ENCODE peak calls at places on chromosomes 7 and 10, in ten cellular contexts. L, A, S, I, H, P, B, F, D and E are unnamed samples.
A peak's percentile ranks its signal among the peaks of the same experiment; 100 is the strongest.

GRCh38 chr7:138900040-138900828 is 81.0 kb downstream of the KIAA1549 start:
- DNase-seq in B (no peak), H (no peak), A (no peak), D (no peak), I (no peak), L (no peak), P (no peak), F (no peak), S (no peak), E (no peak)

GRCh38 chr10:27558612-27559020 is 54.5 kb downstream of the RAB18 start:
- DNase-seq in P (no peak), B (peak; percentile 66), L (peak; percentile 13), A (peak; percentile 28), D (peak; percentile 61), H (peak; percentile 21), S (no peak), I (peak; percentile 60), F (peak; percentile 76), E (peak; percentile 53)

GRCh38 chr10:132911712-132912097 is 30.7 kb downstream of the CFAP46 start:
- DNase-seq in F (no peak), P (peak; percentile 60), I (peak; percentile 11), D (no peak), H (no peak), L (no peak), S (no peak), A (no peak), B (peak; percentile 17), E (no peak)

GRCh38 chr10:132514841-132515521 is 22.6 kb upstream of the INPP5A start:
- DNase-seq in H (no peak), S (no peak), I (peak; percentile 72), A (no peak), B (peak; percentile 18), L (no peak), D (peak; percentile 39), P (peak; percentile 74), F (no peak), E (no peak)

GRCh38 chr10:35398355-35398754 is 62.0 kb downstream of the CCNY start:
- DNase-seq in H (no peak), A (no peak), L (no peak), B (no peak), F (no peak), P (no peak), S (no peak), I (no peak), D (no peak), E (no peak)

GRCh38 chr7:157612664-157613561 is 276.1 kb downstream of the DNAJB6 start:
- DNase-seq in D (peak; percentile 70), P (peak; percentile 85), L (no peak), I (peak; percentile 57), S (no peak), A (no peak), F (peak; percentile 34), B (peak; percentile 65), H (peak; percentile 40), E (no peak)

GRCh38 chr7:78959471-78959870 is 494.0 kb downstream of the MAGI2 start:
- DNase-seq in P (no peak), L (no peak), A (no peak), B (no peak), S (no peak), H (no peak), D (no peak), F (no peak), I (no peak), E (no peak)

GRCh38 chr7:138926241-138926612 is 55.0 kb downstream of the KIAA1549 start:
- DNase-seq in A (no peak), D (no peak), L (no peak), P (no peak), F (no peak), S (no peak), B (no peak), I (no peak), H (no peak), E (no peak)

DNA sequence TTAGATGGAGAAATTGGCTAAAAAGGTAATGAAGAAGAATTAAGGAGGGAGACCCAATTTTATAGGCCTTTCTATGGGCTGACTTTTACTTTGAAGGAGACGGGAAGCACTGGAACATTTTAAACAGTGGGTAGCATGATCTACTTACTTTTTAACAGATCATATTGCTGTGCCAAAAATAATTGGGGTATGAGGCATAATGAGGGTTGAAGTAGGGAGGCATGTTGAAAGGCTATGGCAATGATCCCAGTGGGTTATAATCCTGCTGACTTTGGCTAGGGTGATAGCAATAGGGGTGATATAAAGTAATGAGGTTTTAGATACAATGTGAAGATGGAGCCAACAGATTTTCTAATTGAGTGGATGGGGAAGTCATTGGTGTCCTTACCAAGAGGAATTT is 73.2 kb downstream of the GPR37 start:
- DNase-seq in S (no peak), A (no peak), B (no peak), F (no peak), P (no peak), I (no peak), L (no peak), D (no peak), H (no peak), E (no peak)
- H3K4me1 ChIP-seq in S (no peaks in the 10 kb centered on the region), A (no peaks in the 10 kb centered on the region), B (no peaks in the 10 kb centered on the region), F (no peaks in the 10 kb centered on the region), P (no peaks in the 10 kb centered on the region), I (no peaks in the 10 kb centered on the region), L (no peaks in the 10 kb centered on the region), D (no peaks in the 10 kb centered on the region), H (no peaks in the 10 kb centered on the region), E (no peaks in the 10 kb centered on the region)

DNA sequence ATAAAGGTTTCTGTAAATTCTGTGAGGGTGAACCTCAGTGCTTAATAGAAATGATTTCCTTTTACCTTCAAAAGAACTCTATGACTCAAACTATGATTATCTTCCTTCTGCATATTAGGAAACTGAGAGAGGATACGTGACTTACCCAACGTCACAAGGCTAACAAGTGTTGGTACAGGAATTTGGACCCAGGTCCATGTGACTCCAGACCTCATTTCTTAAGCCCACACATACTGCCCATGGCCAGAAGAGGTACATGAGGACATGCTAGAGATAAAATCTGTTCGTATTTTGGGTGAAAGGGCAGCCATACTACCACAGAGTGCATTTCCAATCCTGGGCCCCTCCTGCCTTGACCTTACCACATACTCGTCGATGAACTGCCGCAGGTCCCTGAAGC is 61.5 kb upstream of the TM9SF3 start:
- DNase-seq in F (no peak), A (no peak), H (no peak), D (no peak), I (no peak), B (no peak), P (no peak), L (no peak), S (no peak), E (no peak)
- H3K4me1 ChIP-seq in F (no peaks in the 10 kb centered on the region), A (no peaks in the 10 kb centered on the region), H (no peaks in the 10 kb centered on the region), D (no peaks in the 10 kb centered on the region), I (no peaks in the 10 kb centered on the region), B (no peaks in the 10 kb centered on the region), P (no peaks in the 10 kb centered on the region), L (no peaks in the 10 kb centered on the region), S (peaks cover 8% of the 10 kb centered on the region), E (no peaks in the 10 kb centered on the region)

DNA sequence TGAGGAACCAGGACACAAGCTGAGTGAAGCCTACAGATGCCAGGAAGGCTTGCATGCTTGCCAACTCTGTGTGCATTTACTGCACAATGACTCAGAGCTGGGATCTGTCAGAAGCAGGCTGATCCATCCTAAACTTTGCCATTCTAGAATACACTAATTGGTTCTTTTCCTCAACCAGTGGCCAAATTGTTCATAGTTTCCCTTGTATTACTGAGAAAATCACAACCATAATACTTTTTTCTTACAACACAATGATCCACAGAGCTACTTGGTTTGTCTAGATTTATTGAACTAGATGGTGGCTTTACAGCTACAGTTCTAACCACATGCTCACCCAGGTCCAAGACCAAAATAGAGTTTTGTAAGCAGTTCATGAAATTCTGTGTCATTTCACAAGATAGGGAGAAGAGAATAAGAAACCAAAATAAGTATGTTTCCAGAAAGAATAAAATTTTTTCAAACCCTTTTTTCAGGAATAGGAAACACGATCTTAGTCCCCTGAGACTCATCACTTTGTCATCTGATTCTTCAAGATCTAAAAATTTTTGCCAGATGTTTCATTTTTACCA is 21.0 kb upstream of the LRRC17 start:
- DNase-seq in H (peak; percentile 29), L (no peak), F (peak; percentile 38), P (peak; percentile 80), D (no peak), A (peak; percentile 53), B (no peak), I (peak; percentile 40), S (no peak), E (no peak)
- H3K4me1 ChIP-seq in H (peaks cover 46% of the 10 kb centered on the region), L (no peaks in the 10 kb centered on the region), F (peaks cover 13% of the 10 kb centered on the region), P (peaks cover 11% of the 10 kb centered on the region), D (no peaks in the 10 kb centered on the region), A (peaks cover 46% of the 10 kb centered on the region), B (peaks cover 17% of the 10 kb centered on the region), I (peaks cover 3% of the 10 kb centered on the region), S (peaks cover 15% of the 10 kb centered on the region), E (peaks cover 3% of the 10 kb centered on the region)

DNA sequence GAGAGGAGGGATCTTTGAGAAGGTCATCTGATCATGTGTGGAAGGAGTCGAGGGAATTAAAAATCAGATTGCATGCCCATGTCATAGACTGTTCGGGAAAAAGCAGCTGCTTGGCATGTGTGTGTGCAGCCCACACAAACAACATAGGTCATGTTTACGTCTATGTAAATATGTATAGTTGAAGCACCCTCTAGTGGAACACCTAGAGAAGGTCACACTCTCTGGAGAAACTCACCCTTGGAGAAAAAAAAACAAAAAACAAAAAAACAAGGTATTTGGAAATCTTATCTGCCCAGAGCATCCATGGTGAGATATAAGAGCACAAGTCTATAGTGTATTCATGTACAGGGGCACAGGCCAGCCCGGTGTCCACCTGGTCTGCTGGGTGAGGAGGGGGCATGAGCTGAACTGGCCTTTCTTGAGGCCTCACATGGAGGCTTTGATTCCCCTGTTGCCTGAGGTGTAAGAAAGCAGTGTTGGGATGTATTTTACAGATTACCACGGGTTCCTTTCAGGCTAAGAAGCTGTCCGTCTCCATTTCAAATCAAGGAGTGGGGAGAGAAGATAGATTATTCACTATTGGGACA is 98.0 kb downstream of the NPY start:
- DNase-seq in P (no peak), I (no peak), D (no peak), H (no peak), F (peak; percentile 54), A (peak; percentile 37), S (no peak), B (no peak), L (no peak), E (peak; percentile 47)
- H3K4me1 ChIP-seq in P (no peaks in the 10 kb centered on the region), I (peaks cover 1% of the 10 kb centered on the region), D (peaks cover 14% of the 10 kb centered on the region), H (no peaks in the 10 kb centered on the region), F (no peaks in the 10 kb centered on the region), A (peaks cover 4% of the 10 kb centered on the region), S (no peaks in the 10 kb centered on the region), B (no peaks in the 10 kb centered on the region), L (peaks cover 5% of the 10 kb centered on the region), E (peaks cover 12% of the 10 kb centered on the region)

DNA sequence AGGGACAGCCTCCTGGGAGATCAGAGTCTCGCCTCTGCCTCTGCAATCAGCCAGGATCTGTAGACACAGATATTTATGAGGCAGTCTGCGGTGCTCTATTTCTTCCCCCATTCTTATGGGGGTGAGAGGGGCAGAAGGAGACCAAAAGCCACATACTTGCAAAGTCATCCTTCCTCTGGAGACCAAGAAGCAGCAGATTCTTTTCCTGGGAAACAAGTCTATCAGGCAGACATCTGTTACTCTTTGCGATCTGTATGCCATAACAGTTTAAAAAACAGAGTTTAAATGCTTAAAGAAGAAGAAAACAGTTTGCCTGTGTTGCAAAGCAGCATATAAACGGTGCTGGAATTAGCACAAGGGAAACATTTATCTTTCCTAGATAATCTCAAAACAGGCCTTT is 50.6 kb downstream of the RGS10 start:
- DNase-seq in B (no peak), F (no peak), L (no peak), H (no peak), P (no peak), A (no peak), I (no peak), D (no peak), S (no peak), E (no peak)
- H3K4me1 ChIP-seq in B (peaks cover 5% of the 10 kb centered on the region), F (peaks cover 6% of the 10 kb centered on the region), L (no peaks in the 10 kb centered on the region), H (peaks cover 11% of the 10 kb centered on the region), P (no peaks in the 10 kb centered on the region), A (peaks cover 18% of the 10 kb centered on the region), I (peaks cover 10% of the 10 kb centered on the region), D (no peaks in the 10 kb centered on the region), S (peaks cover 22% of the 10 kb centered on the region), E (no peaks in the 10 kb centered on the region)